ENCODE peak calls at places on chromosome 16, in five cellular contexts. One of them, this sample, is unnamed.

GRCh38 chr16:17729820-17730219 is 259.1 kb upstream of the XYLT1 start:
- DNase-seq in right cardiac atrium: no peak
- DNase-seq in neuronal stem cell: no peak
- DNase-seq in cardiac muscle cell: no peak
- DNase-seq in left lung: no peak
- DNase-seq in this sample: no peak

GRCh38 chr16:77359065-77359502 is 75.8 kb downstream of the ADAMTS18 start:
- DNase-seq in right cardiac atrium: no peak
- DNase-seq in neuronal stem cell: peak; percentile 18
- DNase-seq in cardiac muscle cell: peak; percentile 16
- DNase-seq in left lung: no peak
- DNase-seq in this sample: no peak

GRCh38 chr16:83308414-83308813 is 499.4 kb upstream of the HSBP1 start:
- DNase-seq in right cardiac atrium: no peak
- DNase-seq in neuronal stem cell: no peak
- DNase-seq in cardiac muscle cell: peak; percentile 14
- DNase-seq in left lung: no peak
- DNase-seq in this sample: no peak

GRCh38 chr16:86975445-86975844 is 341.7 kb downstream of the C16orf95 start:
- DNase-seq in right cardiac atrium: no peak
- DNase-seq in neuronal stem cell: peak; percentile 40
- DNase-seq in cardiac muscle cell: peak; percentile 93
- DNase-seq in left lung: no peak
- DNase-seq in this sample: peak; percentile 25

GRCh38 chr16:66569827-66570405 is 3.7 kb downstream of the CMTM1 start:
- DNase-seq in right cardiac atrium: no peak
- DNase-seq in neuronal stem cell: no peak
- DNase-seq in cardiac muscle cell: peak; percentile 80
- DNase-seq in left lung: no peak
- DNase-seq in this sample: no peak

GRCh38 chr16:57682809-57683318 is 11.7 kb upstream of the DRC7 start:
- DNase-seq in right cardiac atrium: no peak
- DNase-seq in neuronal stem cell: no peak
- DNase-seq in cardiac muscle cell: no peak
- DNase-seq in left lung: no peak
- DNase-seq in this sample: no peak

GRCh38 chr16:21599994-21600773 is 807 bp downstream of the METTL9 start:
- DNase-seq in right cardiac atrium: no peak
- DNase-seq in neuronal stem cell: no peak
- DNase-seq in cardiac muscle cell: peak; percentile 48
- DNase-seq in left lung: no peak
- DNase-seq in this sample: peak; percentile 70

GRCh38 chr16:67652578-67653130 is 7.4 kb downstream of the ACD start:
- DNase-seq in right cardiac atrium: peak; percentile 68
- DNase-seq in neuronal stem cell: peak; percentile 63
- DNase-seq in cardiac muscle cell: peak; percentile 8
- DNase-seq in left lung: no peak
- DNase-seq in this sample: peak; percentile 66

GRCh38 chr16:26705346-26705745 is 361.4 kb upstream of the C16orf82 start:
- DNase-seq in right cardiac atrium: no peak
- DNase-seq in neuronal stem cell: no peak
- DNase-seq in cardiac muscle cell: no peak
- DNase-seq in left lung: no peak
- DNase-seq in this sample: no peak

GRCh38 chr16:4142268-4142667 is 26.0 kb upstream of the ADCY9 start:
- DNase-seq in right cardiac atrium: no peak
- DNase-seq in neuronal stem cell: no peak
- DNase-seq in cardiac muscle cell: no peak
- DNase-seq in left lung: no peak
- DNase-seq in this sample: peak; percentile 23

DNA sequence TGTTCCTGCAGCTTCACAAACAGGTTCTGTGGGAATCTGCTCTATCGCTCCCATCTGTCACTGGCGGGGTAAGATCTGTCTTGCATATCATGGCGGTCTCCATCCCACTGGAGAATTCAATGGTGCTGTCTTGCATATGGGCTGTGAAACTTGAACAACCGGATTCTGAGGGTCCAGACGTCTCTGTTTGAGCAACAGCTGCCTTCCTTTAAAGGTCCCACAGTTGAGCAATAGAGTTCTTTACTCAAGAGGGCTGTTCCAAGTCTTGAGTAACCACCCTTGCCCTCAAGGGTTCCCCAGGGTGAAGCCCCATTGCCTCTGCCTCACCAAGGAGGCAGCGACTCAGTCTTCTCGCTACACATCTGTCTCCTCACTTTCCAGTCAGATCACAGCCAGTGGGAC is 50.8 kb downstream of the ZFHX3 start:
- DNase-seq in right cardiac atrium: no peak
- DNase-seq in neuronal stem cell: no peak
- DNase-seq in cardiac muscle cell: peak; percentile 81
- DNase-seq in left lung: peak; percentile 54
- DNase-seq in this sample: no peak
- H3K27ac ChIP-seq in right cardiac atrium: peak overlapping the region; percentile 13
- H3K27ac ChIP-seq in neuronal stem cell: no peak overlapping the region
- H3K27ac ChIP-seq in cardiac muscle cell: no peak overlapping the region
- H3K27ac ChIP-seq in left lung: peak overlapping the region; percentile 15
- H3K27ac ChIP-seq in this sample: no peak overlapping the region

DNA sequence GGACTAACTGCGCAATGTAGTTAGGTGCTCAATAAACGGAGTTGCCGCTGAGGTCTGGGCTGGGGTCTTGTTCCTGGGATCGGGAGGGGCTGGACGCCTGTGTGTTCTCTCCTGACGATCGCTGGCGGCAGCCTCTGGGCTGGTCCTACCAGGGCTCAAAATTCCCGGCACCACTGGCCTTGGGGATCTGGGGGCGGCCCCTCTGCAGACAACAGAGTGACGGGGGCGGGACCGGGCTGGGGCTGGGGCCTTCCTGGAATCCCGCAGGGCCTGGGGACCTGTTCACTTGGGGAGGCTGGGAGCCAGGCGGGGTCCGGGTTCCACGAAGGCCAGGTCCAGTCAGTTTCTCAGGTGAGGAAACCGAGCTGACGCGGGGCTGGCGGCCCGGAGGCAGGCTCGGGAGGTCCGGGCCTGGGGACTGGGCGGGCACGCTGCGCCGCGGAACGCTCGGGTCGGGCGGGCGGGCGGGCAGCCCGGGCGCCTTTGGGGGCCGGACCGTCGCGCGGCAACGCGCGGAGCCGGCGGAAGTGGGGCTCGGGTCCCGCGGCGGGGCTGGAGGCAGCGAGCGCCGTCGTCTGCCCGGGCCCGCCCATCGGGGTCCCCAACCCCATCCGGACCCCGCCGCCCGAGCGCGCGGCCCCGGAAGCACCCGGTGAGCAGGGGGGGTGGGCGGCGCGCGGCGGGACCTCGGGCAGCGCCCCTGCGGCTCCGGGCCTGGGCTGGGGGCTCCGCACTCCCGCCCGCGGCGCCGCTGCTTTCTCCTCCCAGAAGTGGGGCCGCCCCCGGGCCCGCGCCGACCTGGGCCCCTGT is at the start of gene PIGQ:
- DNase-seq in right cardiac atrium: peak; percentile 91
- DNase-seq in neuronal stem cell: peak; percentile 74
- DNase-seq in cardiac muscle cell: peak; percentile 69
- DNase-seq in left lung: peak; percentile 56
- DNase-seq in this sample: peak; percentile 90
- H3K27ac ChIP-seq in right cardiac atrium: peak within 1 kb of the TSS; percentile 62
- H3K27ac ChIP-seq in neuronal stem cell: peak within 1 kb of the TSS; percentile 29
- H3K27ac ChIP-seq in cardiac muscle cell: peak within 1 kb of the TSS; percentile 88
- H3K27ac ChIP-seq in left lung: peak within 1 kb of the TSS; percentile 70
- H3K27ac ChIP-seq in this sample: peak within 1 kb of the TSS; percentile 83

GRCh38 chr16:85654251-85655115 is 34.3 kb downstream of the GINS2 start:
- DNase-seq in right cardiac atrium: peak; percentile 65
- DNase-seq in neuronal stem cell: no peak
- DNase-seq in cardiac muscle cell: no peak
- DNase-seq in left lung: no peak
- DNase-seq in this sample: peak; percentile 77
- H3K27ac ChIP-seq in right cardiac atrium: no peak overlapping the region
- H3K27ac ChIP-seq in neuronal stem cell: no peak overlapping the region
- H3K27ac ChIP-seq in cardiac muscle cell: no peak overlapping the region
- H3K27ac ChIP-seq in left lung: no peak overlapping the region
- H3K27ac ChIP-seq in this sample: no peak overlapping the region

GRCh38 chr16:47492036-47492427 is 30.9 kb downstream of the PHKB start:
- DNase-seq in right cardiac atrium: no peak
- DNase-seq in neuronal stem cell: no peak
- DNase-seq in cardiac muscle cell: no peak
- DNase-seq in left lung: no peak
- DNase-seq in this sample: no peak
- H3K27ac ChIP-seq in right cardiac atrium: no peak overlapping the region
- H3K27ac ChIP-seq in neuronal stem cell: no peak overlapping the region
- H3K27ac ChIP-seq in cardiac muscle cell: no peak overlapping the region
- H3K27ac ChIP-seq in left lung: peak overlapping the region; percentile 80
- H3K27ac ChIP-seq in this sample: no peak overlapping the region

GRCh38 chr16:53740933-53741531 is 37.1 kb downstream of the FTO start:
- DNase-seq in right cardiac atrium: no peak
- DNase-seq in neuronal stem cell: no peak
- DNase-seq in cardiac muscle cell: no peak
- DNase-seq in left lung: no peak
- DNase-seq in this sample: no peak
- H3K27ac ChIP-seq in right cardiac atrium: no peak overlapping the region
- H3K27ac ChIP-seq in neuronal stem cell: no peak overlapping the region
- H3K27ac ChIP-seq in cardiac muscle cell: no peak overlapping the region
- H3K27ac ChIP-seq in left lung: no peak overlapping the region
- H3K27ac ChIP-seq in this sample: no peak overlapping the region

DNA sequence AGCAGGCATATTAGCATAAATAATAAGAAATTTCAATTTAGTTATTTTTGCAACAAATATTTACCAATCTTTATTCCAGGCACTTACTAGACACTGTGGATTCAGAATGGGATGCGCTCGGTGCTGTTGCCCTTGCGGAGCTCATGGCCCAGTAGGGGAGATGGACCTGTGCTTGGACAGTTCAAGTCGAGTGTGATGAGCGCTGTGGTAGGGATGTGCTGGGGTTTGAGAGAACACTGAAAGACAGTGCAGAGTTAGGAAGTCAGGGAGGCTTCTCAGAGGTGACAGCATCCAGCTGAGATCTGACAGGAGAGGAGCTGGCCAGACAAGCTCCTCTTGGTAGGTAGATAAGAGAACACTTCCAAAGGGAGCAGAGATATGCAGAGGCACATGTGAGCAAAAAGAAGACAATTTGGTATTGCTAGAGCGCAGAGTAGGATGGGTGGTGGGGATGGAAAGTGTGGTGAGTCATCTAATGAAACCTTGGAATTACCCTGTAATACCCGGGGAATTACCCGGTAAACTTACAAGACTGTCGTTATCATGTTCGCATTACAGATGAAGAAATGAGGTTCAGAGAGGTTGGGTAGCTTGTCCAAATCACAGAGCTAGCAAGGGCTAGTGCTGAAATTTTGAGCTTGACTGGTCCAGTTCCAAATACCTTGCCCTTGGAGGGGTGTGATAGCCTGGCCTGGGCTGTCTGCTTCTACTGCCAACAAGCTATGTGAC is 298.1 kb upstream of the N4BP1 start:
- DNase-seq in right cardiac atrium: no peak
- DNase-seq in neuronal stem cell: no peak
- DNase-seq in cardiac muscle cell: no peak
- DNase-seq in left lung: no peak
- DNase-seq in this sample: no peak
- H3K27ac ChIP-seq in right cardiac atrium: no peak overlapping the region
- H3K27ac ChIP-seq in neuronal stem cell: no peak overlapping the region
- H3K27ac ChIP-seq in cardiac muscle cell: no peak overlapping the region
- H3K27ac ChIP-seq in left lung: no peak overlapping the region
- H3K27ac ChIP-seq in this sample: no peak overlapping the region

GRCh38 chr16:19003935-19004334 is 20.2 kb downstream of the TMC7 start:
- DNase-seq in right cardiac atrium: no peak
- DNase-seq in neuronal stem cell: no peak
- DNase-seq in cardiac muscle cell: no peak
- DNase-seq in left lung: no peak
- DNase-seq in this sample: no peak

GRCh38 chr16:19006446-19007315 is 22.9 kb downstream of the TMC7 start:
- DNase-seq in right cardiac atrium: no peak
- DNase-seq in neuronal stem cell: no peak
- DNase-seq in cardiac muscle cell: no peak
- DNase-seq in left lung: no peak
- DNase-seq in this sample: no peak

GRCh38 chr16:19008245-19008644 is 24.5 kb downstream of the TMC7 start:
- DNase-seq in right cardiac atrium: no peak
- DNase-seq in neuronal stem cell: no peak
- DNase-seq in cardiac muscle cell: peak; percentile 73
- DNase-seq in left lung: no peak
- DNase-seq in this sample: no peak

GRCh38 chr16:19008770-19009169 is 25.0 kb downstream of the TMC7 start:
- DNase-seq in right cardiac atrium: no peak
- DNase-seq in neuronal stem cell: no peak
- DNase-seq in cardiac muscle cell: peak; percentile 18
- DNase-seq in left lung: no peak
- DNase-seq in this sample: no peak

DNA sequence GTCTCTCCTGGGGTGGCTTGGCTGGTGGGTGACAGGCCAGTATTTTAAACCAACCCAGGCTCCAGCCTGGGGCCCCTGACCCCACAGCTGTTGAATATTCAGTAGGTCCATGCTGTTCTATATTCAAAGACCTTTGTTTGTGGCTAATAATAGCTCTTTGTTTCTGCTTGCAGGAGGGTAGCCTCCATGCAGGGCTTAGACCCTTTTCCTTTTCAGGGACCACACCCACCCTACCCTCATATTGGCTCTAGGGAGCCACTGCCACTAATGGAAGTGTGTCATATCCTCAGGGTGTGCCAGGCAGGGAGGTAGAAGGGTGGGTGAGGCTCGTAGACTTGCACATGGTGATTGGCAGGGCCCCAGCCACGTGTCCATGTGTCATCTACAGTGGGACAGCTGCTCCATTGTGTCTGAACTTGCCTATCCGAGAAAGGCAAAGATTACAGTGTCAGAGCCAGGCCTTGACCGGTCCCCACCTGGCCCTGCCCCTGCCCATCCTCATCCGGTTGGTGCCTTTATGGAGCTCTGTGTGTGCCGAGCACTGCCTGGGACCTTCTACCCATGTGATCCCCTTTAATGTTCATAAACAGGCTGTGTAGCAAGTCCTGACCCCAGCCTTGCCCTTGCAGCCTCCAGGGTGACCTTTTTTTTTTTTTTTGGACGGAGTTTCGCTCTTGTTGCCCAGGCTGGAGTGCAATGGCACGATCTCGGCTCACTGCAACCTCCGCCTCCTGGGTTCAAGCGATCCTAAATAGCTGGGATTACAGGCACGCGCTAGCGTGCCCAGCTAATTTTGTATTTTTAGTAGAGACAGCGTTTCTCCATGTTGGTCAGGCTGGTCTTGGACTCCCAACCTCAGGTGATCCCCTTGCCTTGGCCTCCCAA is 22.1 kb downstream of the TMC7 start:
- DNase-seq in right cardiac atrium: no peak
- DNase-seq in neuronal stem cell: no peak
- DNase-seq in cardiac muscle cell: no peak
- DNase-seq in left lung: no peak
- DNase-seq in this sample: no peak
- H3K27ac ChIP-seq in right cardiac atrium: no peak overlapping the region
- H3K27ac ChIP-seq in neuronal stem cell: no peak overlapping the region
- H3K27ac ChIP-seq in cardiac muscle cell: no peak overlapping the region
- H3K27ac ChIP-seq in left lung: no peak overlapping the region
- H3K27ac ChIP-seq in this sample: no peak overlapping the region

This sample was measured in kidney.